ENCODE peak calls at places on chromosome 4, in eight cellular contexts. I is body of pancreas; P is naive thymus-derived CD4-positive, alpha-beta T cell; C is H1; B is SK-N-SH; J is suprapubic skin; Z is cardiac muscle cell; N is SJSA1. V is an unnamed sample. For H3K4me1, the result is how much of the 10 kb centered on the place peaks cover.

GRCh38 chr4:71236226-71236625 is 102.6 kb upstream of the SLC4A4 start:
- DNase-seq in Z (no peak), N (no peak), I (no peak), P (no peak), B (no peak), C (no peak), J (no peak), V (no peak)

GRCh38 chr4:99816611-99817309 is at the start of gene DAPP1:
- DNase-seq in P (peak), B (no peak), I (peak), Z (no peak), N (no peak), C (no peak), J (peak), V (peak)

GRCh38 chr4:32847466-32847865 is 2127.3 kb downstream of the PCDH7 start:
- DNase-seq in I (no peak), P (no peak), Z (peak), B (no peak), N (no peak), J (no peak), C (no peak), V (no peak)

GRCh38 chr4:7366180-7366957 is 68.4 kb downstream of the PSAPL1 start:
- DNase-seq in N (no peak), C (no peak), P (no peak), J (no peak), I (no peak), B (peak), Z (no peak), V (peak)

GRCh38 chr4:83723609-83724008 is 187.7 kb downstream of the GPAT3 start:
- DNase-seq in J (no peak), Z (no peak), B (no peak), I (no peak), N (no peak), P (no peak), C (no peak), V (no peak)

GRCh38 chr4:14338206-14338605 is 664.1 kb upstream of the CPEB2 start:
- DNase-seq in J (no peak), I (no peak), Z (no peak), P (no peak), N (no peak), C (no peak), B (no peak), V (no peak)

GRCh38 chr4:37889849-37890500 is 909 bp upstream of the TBC1D1 start:
- DNase-seq in N (no peak), Z (no peak), I (no peak), J (no peak), C (no peak), P (no peak), B (peak), V (no peak)

GRCh38 chr4:26784207-26784606 is 76.4 kb upstream of the STIM2 start:
- DNase-seq in Z (no peak), P (no peak), I (no peak), J (no peak), B (no peak), C (no peak), N (no peak), V (no peak)

GRCh38 chr4:41285202-41285876 is 28.6 kb downstream of the UCHL1 start:
- DNase-seq in C (no peak), J (no peak), Z (no peak), P (no peak), B (peak), I (no peak), N (no peak), V (no peak)

GRCh38 chr4:24771241-24771640 is 24.1 kb upstream of the SOD3 start:
- DNase-seq in Z (no peak), I (no peak), C (no peak), J (no peak), B (no peak), N (no peak), P (no peak), V (no peak)

GRCh38 chr4:159003420-159004253 is 99.2 kb upstream of the RAPGEF2 start:
- DNase-seq in Z (no peak), P (no peak), B (no peak), C (no peak), I (no peak), N (no peak), J (no peak), V (no peak)

GRCh38 chr4:52317981-52318380 is 266.9 kb downstream of the SPATA18 start:
- DNase-seq in N (no peak), B (no peak), P (no peak), C (no peak), Z (no peak), J (no peak), I (no peak), V (no peak)

GRCh38 chr4:150127757-150128156 is 49.5 kb downstream of the DCLK2 start:
- DNase-seq in J (no peak), Z (no peak), N (no peak), B (no peak), P (no peak), C (no peak), I (no peak), V (no peak)

GRCh38 chr4:45855857-45856256 is 268.0 kb downstream of the GABRG1 start:
- DNase-seq in Z (no peak), C (no peak), N (no peak), P (no peak), J (no peak), I (no peak), B (no peak), V (no peak)

GRCh38 chr4:182293836-182294235 is 50.6 kb downstream of the TENM3 start:
- DNase-seq in Z (no peak), J (no peak), B (no peak), P (no peak), I (no peak), N (no peak), C (no peak), V (no peak)

GRCh38 chr4:153204247-153205027 is at the start of gene TRIM2:
- DNase-seq in P (no peak), Z (peak), I (peak), J (peak), N (peak), C (no peak), B (no peak), V (no peak)

GRCh38 chr4:77172336-77172735 is 15.3 kb downstream of the CCNG2 start:
- DNase-seq in J (no peak), N (peak), C (no peak), I (no peak), P (no peak), B (no peak), Z (no peak), V (no peak)

GRCh38 chr4:26884486-26884988 is 23.9 kb downstream of the STIM2 start:
- DNase-seq in J (no peak), C (no peak), I (no peak), N (no peak), B (no peak), Z (peak), P (peak), V (no peak)

GRCh38 chr4:6342530-6343293 is 73.1 kb downstream of the WFS1 start:
- DNase-seq in C (no peak), N (no peak), I (peak), B (peak), P (no peak), Z (peak), J (no peak), V (peak)

GRCh38 chr4:133668061-133668851 is 519.2 kb downstream of the PCDH10 start:
- DNase-seq in B (no peak), P (no peak), J (no peak), Z (peak), C (no peak), I (no peak), N (no peak), V (no peak)

GRCh38 chr4:40455340-40455902 is 120.3 kb downstream of the CHRNA9 start:
- DNase-seq in I (peak), C (no peak), B (no peak), J (no peak), N (no peak), P (no peak), Z (no peak), V (no peak)

GRCh38 chr4:6689506-6689960 is 4.1 kb upstream of the S100P start:
- DNase-seq in B (no peak), Z (no peak), I (no peak), J (no peak), C (no peak), P (no peak), N (no peak), V (no peak)

GRCh38 chr4:120431180-120431579 is 364.5 kb upstream of the MAD2L1 start:
- DNase-seq in I (no peak), P (no peak), J (no peak), C (no peak), N (no peak), B (no peak), Z (no peak), V (no peak)

GRCh38 chr4:141124224-141124623 is 9.0 kb downstream of the RNF150 start:
- DNase-seq in N (no peak), P (no peak), B (no peak), C (no peak), J (no peak), Z (no peak), I (no peak), V (no peak)
- H3K4me1 ChIP-seq in N (under half), P (under half), B (under half), C (under half), J (under half), Z (under half), I (under half), V (under half)

GRCh38 chr4:677431-678293 is 3.3 kb downstream of the MYL5 start:
- DNase-seq in N (no peak), P (no peak), J (no peak), B (no peak), I (peak), C (no peak), Z (no peak), V (no peak)

GRCh38 chr4:675036-675804 is 878 bp downstream of the MYL5 start:
- DNase-seq in C (no peak), I (no peak), B (peak), N (peak), J (no peak), P (no peak), Z (no peak), V (no peak)

GRCh38 chr4:676871-677235 is 2.5 kb downstream of the MYL5 start:
- DNase-seq in N (no peak), B (no peak), I (no peak), J (no peak), Z (no peak), C (no peak), P (no peak), V (no peak)

GRCh38 chr4:674172-675035 is at the start of the genes ATP5ME and MYL5:
- DNase-seq in B (peak), Z (peak), C (peak), N (peak), I (peak), P (peak), J (peak), V (peak)

DNA sequence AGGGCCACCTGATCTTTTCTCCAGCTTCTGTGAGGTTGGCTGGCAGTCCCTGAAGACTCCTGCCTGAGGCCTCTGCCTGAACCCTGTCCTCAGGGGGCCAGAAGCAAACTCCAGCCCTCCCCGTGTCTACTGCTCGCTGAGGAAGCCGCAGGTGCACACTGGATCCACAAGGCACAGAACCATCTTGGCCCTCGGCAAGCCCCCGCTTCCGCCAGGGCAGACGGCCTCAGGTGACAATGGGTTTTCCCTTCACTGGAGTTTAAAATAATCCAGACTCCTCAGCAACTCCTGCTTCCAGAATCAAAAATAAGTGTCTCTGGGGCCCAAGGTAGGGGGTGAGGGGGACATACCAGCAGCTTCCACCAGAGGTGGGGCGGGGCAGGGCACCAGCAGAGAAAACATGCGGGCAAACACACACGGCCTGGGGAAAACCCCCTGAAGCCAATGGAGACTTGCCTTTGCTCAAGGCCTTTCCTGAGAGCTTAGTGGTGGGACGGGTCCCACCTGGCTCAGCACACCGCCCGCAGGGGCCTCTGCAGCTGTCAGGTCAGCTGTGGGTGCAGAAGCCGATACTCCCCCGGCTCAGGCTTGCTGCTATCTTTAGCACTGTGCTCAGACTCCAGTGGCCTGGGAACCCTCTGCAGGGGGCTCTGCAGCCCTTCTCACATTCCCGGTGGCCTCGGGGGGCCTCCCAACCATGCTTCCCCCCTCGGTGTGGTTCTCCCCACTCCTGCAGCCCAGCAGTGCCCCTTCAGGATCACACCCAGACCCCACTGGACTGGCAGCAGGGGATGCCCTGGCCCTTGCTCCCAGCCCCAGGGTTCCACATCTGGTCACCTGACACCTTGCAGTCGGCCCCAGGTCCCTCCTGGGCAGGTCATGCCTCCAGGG is 1.9 kb downstream of the MYL5 start:
- DNase-seq in B (no peak), J (no peak), Z (no peak), C (no peak), P (no peak), I (no peak), N (no peak), V (no peak)
- H3K4me1 ChIP-seq in B (under half), J (half or more), Z (under half), C (under half), P (under half), I (half or more), N (under half), V (under half)

GRCh38 chr4:89283975-89284556 is 23.5 kb downstream of the GPRIN3 start:
- DNase-seq in B (no peak), Z (no peak), P (no peak), J (no peak), N (no peak), I (no peak), C (no peak), V (no peak)
- H3K4me1 ChIP-seq in B (under half), Z (under half), P (under half), J (under half), N (under half), I (under half), C (under half), V (under half)

GRCh38 chr4:111681270-111681669 is 464.0 kb upstream of the FAM241A start:
- DNase-seq in I (no peak), C (no peak), B (no peak), Z (no peak), P (no peak), N (no peak), J (no peak), V (no peak)

GRCh38 chr4:111681751-111682150 is 463.5 kb upstream of the FAM241A start:
- DNase-seq in J (no peak), B (no peak), Z (no peak), N (no peak), P (no peak), C (no peak), I (no peak), V (no peak)

GRCh38 chr4:111675746-111676145 is 469.5 kb upstream of the FAM241A start:
- DNase-seq in P (no peak), C (no peak), B (no peak), J (no peak), N (no peak), Z (no peak), I (no peak), V (no peak)

GRCh38 chr4:111678466-111678865 is 466.8 kb upstream of the FAM241A start:
- DNase-seq in N (peak), J (no peak), C (no peak), I (no peak), P (no peak), Z (no peak), B (no peak), V (no peak)

GRCh38 chr4:111678908-111679307 is 466.3 kb upstream of the FAM241A start:
- DNase-seq in J (no peak), N (no peak), P (no peak), B (no peak), I (no peak), Z (peak), C (no peak), V (no peak)
- H3K4me1 ChIP-seq in J (under half), N (under half), P (under half), B (under half), I (under half), Z (under half), C (under half), V (under half)

DNA sequence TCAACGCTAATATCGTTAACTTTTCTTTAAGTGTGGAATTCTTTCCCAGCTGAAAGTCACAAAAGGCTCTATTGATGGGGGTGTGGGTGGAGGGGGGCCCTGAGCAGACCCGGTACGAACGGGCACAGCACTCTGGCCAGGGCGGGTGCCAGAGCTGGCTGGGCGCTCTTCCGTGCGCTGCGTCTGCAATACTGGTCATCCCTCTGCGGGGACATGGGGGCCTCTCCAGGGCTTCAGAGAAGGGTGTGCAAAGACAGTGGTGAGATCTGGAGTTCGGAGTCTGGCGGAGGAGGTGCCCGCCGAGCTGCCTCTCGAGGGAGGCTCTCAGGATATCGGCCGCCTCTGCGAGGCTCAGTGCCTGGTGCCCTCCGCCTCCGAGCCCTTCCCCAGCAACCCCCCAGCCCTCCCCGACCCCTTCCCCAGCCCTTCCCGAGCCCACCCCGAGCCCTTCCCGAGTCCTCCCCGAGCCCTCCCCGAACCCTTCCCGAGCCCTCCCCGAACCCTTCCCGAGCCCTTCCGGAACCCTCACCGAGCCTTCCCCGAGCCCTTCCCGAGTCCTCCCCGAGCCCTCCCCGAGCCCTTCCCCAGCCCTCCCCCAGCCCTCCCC is 34.3 kb downstream of the FGFRL1 start:
- DNase-seq in Z (no peak), C (no peak), N (no peak), J (no peak), B (no peak), P (no peak), I (no peak), V (peak)
- H3K4me1 ChIP-seq in Z (under half), C (under half), N (under half), J (half or more), B (under half), P (under half), I (under half), V (under half)

GRCh38 chr4:8371251-8371995 is 69.1 kb downstream of the ACOX3 start:
- DNase-seq in C (no peak), Z (no peak), P (no peak), J (no peak), B (no peak), N (no peak), I (no peak), V (peak)

GRCh38 chr4:8368998-8369397 is 71.5 kb downstream of the ACOX3 start:
- DNase-seq in I (no peak), N (no peak), Z (no peak), J (no peak), P (no peak), B (no peak), C (no peak), V (peak)

GRCh38 chr4:8369426-8370105 is 71.0 kb downstream of the ACOX3 start:
- DNase-seq in J (no peak), Z (no peak), P (no peak), I (no peak), B (no peak), C (no peak), N (no peak), V (peak)

GRCh38 chr4:8370835-8371234 is 69.7 kb downstream of the ACOX3 start:
- DNase-seq in B (no peak), I (no peak), J (no peak), Z (no peak), P (no peak), C (no peak), N (no peak), V (no peak)

GRCh38 chr4:8370106-8370787 is 70.3 kb downstream of the ACOX3 start:
- DNase-seq in I (no peak), B (no peak), P (no peak), N (no peak), C (no peak), J (no peak), Z (no peak), V (no peak)
- H3K4me1 ChIP-seq in I (under half), B (under half), P (under half), N (under half), C (under half), J (under half), Z (under half), V (under half)

DNA sequence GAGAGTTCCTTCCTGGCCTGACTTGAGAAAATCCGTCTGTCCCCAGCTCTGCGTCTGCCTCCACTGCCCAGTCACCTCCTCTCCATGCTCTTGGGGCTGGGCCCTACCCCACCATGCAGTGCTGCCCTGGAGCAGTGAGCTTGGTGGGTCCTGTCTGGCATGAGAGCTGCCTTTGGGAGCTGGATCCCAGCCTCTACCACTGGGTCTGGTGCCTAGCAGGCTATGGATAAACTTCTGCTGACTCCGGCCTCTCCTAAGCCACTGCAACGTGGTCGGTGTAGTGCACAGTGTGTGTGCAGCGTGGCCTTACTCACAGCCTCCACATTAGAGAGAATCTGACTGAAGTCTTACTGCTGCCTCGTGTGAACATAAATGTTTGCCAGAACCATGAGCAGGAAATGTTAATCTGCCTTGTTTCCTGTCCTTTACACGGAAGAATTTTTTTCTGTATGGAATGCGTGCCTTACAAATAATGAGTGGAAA is 47.6 kb downstream of the HTT start:
- DNase-seq in N (no peak), P (no peak), Z (no peak), I (no peak), B (no peak), C (no peak), J (no peak), V (no peak)
- H3K4me1 ChIP-seq in N (under half), P (under half), Z (under half), I (under half), B (under half), C (under half), J (under half), V (under half)

V was measured in left lung.